ENCODE peak calls at places on chromosomes 6 and 20, in four cellular contexts. P is A673; L is activated CD4-positive, alpha-beta T cell treated with anti-CD3 and anti-CD28 coated beads, Interleukin-2, amount 50 U/mL, for 48 hours; I is hypothalamus. T is an unnamed sample.

GRCh38 chr6:2259002-2259494 is 13.6 kb upstream of the GMDS start:
- DNase-seq in P (no peak), L (no peak), I (no peak), T (peak)

GRCh38 chr6:40529040-40529439 is 58.1 kb downstream of the LRFN2 start:
- DNase-seq in P (no peak), L (no peak), I (no peak), T (peak)

GRCh38 chr6:30091577-30092381 is 16.2 kb upstream of the RNF39 start:
- DNase-seq in P (no peak), L (no peak), I (no peak), T (peak)

GRCh38 chr6:139886396-139886795 is 511.9 kb upstream of the CITED2 start:
- DNase-seq in P (no peak), L (no peak), I (no peak), T (no peak)

GRCh38 chr20:23205656-23206055 is 119.5 kb upstream of the CD93 start:
- DNase-seq in P (no peak), L (no peak), I (peak), T (peak)

GRCh38 chr6:150196942-150197745 is 54.3 kb downstream of the PPP1R14C start:
- DNase-seq in P (no peak), L (no peak), I (no peak), T (peak)

GRCh38 chr20:64206619-64207018 is 42.4 kb downstream of the MYT1 start:
- DNase-seq in P (no peak), L (no peak), I (no peak), T (no peak)

GRCh38 chr6:99545442-99545841 is 23.0 kb downstream of the CCNC start:
- DNase-seq in P (no peak), L (no peak), I (no peak), T (no peak)

GRCh38 chr6:88499845-88500699 is 333.9 kb upstream of the CNR1 start:
- DNase-seq in P (no peak), L (no peak), I (no peak), T (no peak)

GRCh38 chr6:169961772-169962561 is 210.5 kb downstream of the ERMARD start:
- DNase-seq in P (no peak), L (peak), I (no peak), T (no peak)

GRCh38 chr20:9068232-9068781 is 580 bp upstream of the PLCB4 start:
- DNase-seq in P (peak), L (no peak), I (no peak), T (peak)

GRCh38 chr6:129659590-129660345 is 50.2 kb downstream of the ARHGAP18 start:
- DNase-seq in P (no peak), L (no peak), I (no peak), T (no peak)

GRCh38 chr20:14720251-14720650 is 382.8 kb upstream of the FLRT3 start:
- DNase-seq in P (no peak), L (no peak), I (no peak), T (no peak)

GRCh38 chr6:83270971-83271714 is 78.0 kb downstream of the RWDD2A start:
- DNase-seq in P (no peak), L (no peak), I (no peak), T (no peak)

GRCh38 chr6:8558953-8559352 is 123.6 kb upstream of the SLC35B3 start:
- DNase-seq in P (no peak), L (no peak), I (no peak), T (no peak)

GRCh38 chr6:139003751-139004150 is 15.7 kb upstream of the REPS1 start:
- DNase-seq in P (no peak), L (no peak), I (no peak), T (no peak)

GRCh38 chr6:118709859-118710350 is 58.5 kb upstream of the CEP85L start:
- DNase-seq in P (peak), L (peak), I (no peak), T (peak)

GRCh38 chr6:90068264-90068663 is 174.0 kb downstream of the GJA10 start:
- DNase-seq in P (peak), L (peak), I (no peak), T (no peak)

GRCh38 chr6:96975848-96976247 is 51.3 kb downstream of the KLHL32 start:
- DNase-seq in P (no peak), L (no peak), I (no peak), T (peak)

GRCh38 chr6:16684195-16684689 is 77.0 kb downstream of the ATXN1 start:
- DNase-seq in P (no peak), L (no peak), I (no peak), T (peak)

GRCh38 chr20:46051556-46052323 is 22.7 kb downstream of the SLC12A5 start:
- DNase-seq in P (peak), L (no peak), I (no peak), T (peak)

GRCh38 chr20:35320396-35321126 is 28.3 kb upstream of the FAM83C start:
- DNase-seq in P (no peak), L (no peak), I (no peak), T (peak)

GRCh38 chr6:135871878-135872277 is 20.4 kb downstream of the PDE7B start:
- DNase-seq in P (no peak), L (no peak), I (no peak), T (no peak)

GRCh38 chr6:14889172-14889571 is 356.7 kb upstream of the JARID2 start:
- DNase-seq in P (no peak), L (no peak), I (no peak), T (no peak)

GRCh38 chr6:81120280-81120679 is 632.2 kb downstream of the TENT5A start:
- DNase-seq in P (no peak), L (no peak), I (no peak), T (no peak)

GRCh38 chr20:60650087-60650486 is 602.0 kb upstream of the CDH4 start:
- DNase-seq in P (no peak), L (no peak), I (no peak), T (no peak)

GRCh38 chr6:29917843-29918242 is 24.5 kb upstream of the HLA-A start:
- DNase-seq in P (no peak), L (no peak), I (no peak), T (peak)

GRCh38 chr20:35954907-35955251 is 577 bp upstream of the SCAND1 start:
- DNase-seq in P (peak), L (no peak), I (no peak), T (peak)

GRCh38 chr20:15188415-15188814 is 851.0 kb upstream of the FLRT3 start:
- DNase-seq in P (no peak), L (no peak), I (no peak), T (no peak)

GRCh38 chr6:168326294-168327261 is 7.0 kb upstream of the DACT2 start:
- DNase-seq in P (no peak), L (no peak), I (no peak), T (no peak)

GRCh38 chr6:110532401-110532800 is 56.0 kb upstream of the SLC22A16 start:
- DNase-seq in P (no peak), L (no peak), I (no peak), T (no peak)

GRCh38 chr20:17966432-17967312 is 1.9 kb downstream of the SNX5 start:
- DNase-seq in P (no peak), L (no peak), I (no peak), T (peak)

GRCh38 chr6:161181136-161181535 is 92.7 kb downstream of the AGPAT4 start:
- DNase-seq in P (no peak), L (no peak), I (no peak), T (no peak)

GRCh38 chr6:142152731-142153130 is 5.7 kb downstream of the VTA1 start:
- DNase-seq in P (no peak), L (no peak), I (no peak), T (no peak)

GRCh38 chr6:156729248-156729647 is 47.9 kb upstream of the ARID1B start:
- DNase-seq in P (no peak), L (no peak), I (no peak), T (peak)

GRCh38 chr6:66628917-66629316 is 921.9 kb upstream of the EYS start:
- DNase-seq in P (no peak), L (no peak), I (no peak), T (no peak)

GRCh38 chr6:28940859-28941680 is 17.3 kb upstream of the TRIM27 start:
- DNase-seq in P (peak), L (peak), I (peak), T (peak)